ENCODE peak calls at places on chromosome 20, in nine cellular contexts. D is heart right ventricle, U is AG04449, I is mesendoderm, J is BE2C, W is cardiac muscle cell, Q is skeletal muscle cell, P is IMR-90, Y is HFF-Myc. F is an unnamed sample.

GRCh38 chr20:10419550-10420133 is 14.4 kb downstream of the MKKS start:
- DNase-seq in D (no peak), U (no peak), I (peak), J (no peak), W (no peak), Q (no peak), P (peak), Y (no peak), F (peak)

GRCh38 chr20:34062651-34063482 is 49.2 kb downstream of the EIF2S2 start:
- DNase-seq in D (no peak), U (no peak), I (peak), J (no peak), W (no peak), Q (no peak), P (peak), Y (no peak), F (peak)

GRCh38 chr20:24834310-24834709 is 114.8 kb upstream of the CST7 start:
- DNase-seq in D (no peak), U (no peak), I (no peak), J (no peak), W (no peak), Q (no peak), P (no peak), Y (no peak), F (no peak)

GRCh38 chr20:48217191-48217590 is 431.9 kb upstream of the SULF2 start:
- DNase-seq in D (no peak), U (no peak), I (no peak), J (no peak), W (no peak), Q (no peak), P (no peak), Y (no peak), F (no peak)

GRCh38 chr20:48728042-48728837 is 99.6 kb downstream of the PREX1 start:
- DNase-seq in D (no peak), U (no peak), I (no peak), J (no peak), W (no peak), Q (no peak), P (no peak), Y (no peak), F (no peak)

GRCh38 chr20:60034231-60035110 is 76.2 kb downstream of the CDH26 start:
- DNase-seq in D (peak), U (no peak), I (no peak), J (no peak), W (peak), Q (no peak), P (no peak), Y (no peak), F (no peak)

GRCh38 chr20:8811801-8812594 is 256.9 kb upstream of the PLCB4 start:
- DNase-seq in D (peak), U (no peak), I (peak), J (no peak), W (no peak), Q (no peak), P (no peak), Y (no peak), F (no peak)

GRCh38 chr20:15061955-15062354 is 724.5 kb upstream of the FLRT3 start:
- DNase-seq in D (no peak), U (no peak), I (peak), J (no peak), W (peak), Q (no peak), P (no peak), Y (no peak), F (no peak)

GRCh38 chr20:19726126-19726525 is 31.9 kb upstream of the RIN2 start:
- DNase-seq in D (no peak), U (no peak), I (no peak), J (no peak), W (no peak), Q (peak), P (peak), Y (no peak), F (no peak)

GRCh38 chr20:40811660-40812414 is 122.8 kb upstream of the MAFB start:
- DNase-seq in D (no peak), U (no peak), I (no peak), J (no peak), W (no peak), Q (no peak), P (no peak), Y (no peak), F (no peak)

GRCh38 chr20:8399963-8400362 is 267.9 kb downstream of the PLCB1 start:
- DNase-seq in D (no peak), U (no peak), I (no peak), J (no peak), W (no peak), Q (no peak), P (no peak), Y (no peak), F (no peak)

GRCh38 chr20:59948828-59949720 is 8.9 kb downstream of the FAM217B start:
- DNase-seq in D (no peak), U (no peak), I (peak), J (peak), W (peak), Q (peak), P (peak), Y (peak), F (peak)

GRCh38 chr20:34971873-34972235 is 16.2 kb downstream of the MYH7B start:
- DNase-seq in D (no peak), U (no peak), I (no peak), J (no peak), W (no peak), Q (no peak), P (no peak), Y (no peak), F (no peak)

GRCh38 chr20:14568225-14568624 is 230.8 kb upstream of the FLRT3 start:
- DNase-seq in D (no peak), U (no peak), I (peak), J (no peak), W (no peak), Q (no peak), P (no peak), Y (no peak), F (no peak)

GRCh38 chr20:18052856-18053255 is 4.9 kb downstream of the OVOL2 start:
- DNase-seq in D (no peak), U (no peak), I (no peak), J (no peak), W (no peak), Q (no peak), P (no peak), Y (no peak), F (no peak)

GRCh38 chr20:51456511-51457280 is 85.8 kb downstream of the NFATC2 start:
- DNase-seq in D (peak), U (peak), I (peak), J (peak), W (peak), Q (peak), P (peak), Y (peak), F (peak)
- H3K4me3 ChIP-seq in D (peak), U (peak), I (no peak), J (peak), W (no peak), Q (no peak), P (no peak), Y (peak), F (no peak)

DNA sequence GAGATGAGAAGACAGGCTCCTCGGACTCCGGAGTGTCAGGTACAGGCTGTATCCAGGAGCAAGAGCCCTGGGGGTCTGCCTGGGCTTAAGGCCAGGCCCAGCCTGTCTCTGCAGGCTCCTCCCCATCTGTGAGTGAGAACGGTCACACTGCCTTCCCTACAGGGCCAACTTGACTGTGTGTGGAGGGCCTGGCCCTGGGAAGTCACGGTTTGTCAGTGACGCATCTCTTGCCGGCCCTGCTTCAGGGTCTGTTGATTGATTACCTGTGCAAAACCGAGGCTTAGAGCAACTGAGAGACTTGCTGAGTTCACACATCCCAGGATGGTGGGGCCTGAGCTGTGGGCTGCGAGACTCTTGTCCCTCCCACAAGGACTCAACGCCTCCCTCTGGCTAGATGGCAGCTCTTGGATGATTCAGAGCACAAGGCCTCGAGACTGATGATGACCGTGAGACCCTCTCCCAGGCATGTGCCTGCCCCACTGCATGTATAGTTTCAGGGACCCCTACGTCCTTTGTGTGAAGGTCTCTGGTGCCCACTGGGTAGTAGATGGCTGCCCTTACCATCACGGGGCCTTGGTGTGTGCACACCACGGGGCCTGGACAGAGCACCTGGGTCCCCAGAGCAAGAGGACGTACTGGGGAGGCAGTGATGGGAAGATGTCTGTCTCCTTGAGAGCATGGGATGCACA is 6.0 kb downstream of the RBM38 start:
- DNase-seq in D (no peak), U (no peak), I (no peak), J (no peak), W (no peak), Q (no peak), P (no peak), Y (no peak), F (no peak)
- H3K4me3 ChIP-seq in D (no peak), U (no peak), I (no peak), J (no peak), W (no peak), Q (no peak), P (no peak), Y (no peak), F (no peak)

GRCh38 chr20:51221103-51221502 is 198.2 kb upstream of the KCNG1 start:
- DNase-seq in D (no peak), U (no peak), I (no peak), J (no peak), W (no peak), Q (no peak), P (no peak), Y (no peak), F (no peak)
- H3K4me3 ChIP-seq in D (no peak), U (no peak), I (no peak), J (no peak), W (no peak), Q (no peak), P (no peak), Y (no peak), F (no peak)

GRCh38 chr20:32019156-32019510 is 8.9 kb downstream of the CCM2L start:
- DNase-seq in D (no peak), U (no peak), I (peak), J (peak), W (peak), Q (no peak), P (no peak), Y (no peak), F (no peak)
- H3K4me3 ChIP-seq in D (peak), U (no peak), I (no peak), J (peak), W (peak), Q (no peak), P (no peak), Y (no peak), F (no peak)